ENCODE peak calls at places on chromosome 1, in four cellular contexts. L is HFF-Myc; K is transverse colon; D is naive thymus-derived CD4-positive, alpha-beta T cell. J is an unnamed sample.

GRCh38 chr1:172466795-172467407 is 23.0 kb upstream of the PIGC start:
- DNase-seq in K (no peak), L (no peak), D (no peak), J (no peak)

GRCh38 chr1:76695535-76695934 is 171.7 kb upstream of the ST6GALNAC5 start:
- DNase-seq in K (no peak), D (no peak), L (no peak), J (no peak)

GRCh38 chr1:145757420-145757819 is 38.1 kb downstream of the CD160 start:
- DNase-seq in K (no peak), D (no peak), L (no peak), J (no peak)

GRCh38 chr1:50275564-50275963 is 147.7 kb downstream of the DMRTA2 start:
- DNase-seq in K (no peak), D (no peak), L (no peak), J (no peak)

GRCh38 chr1:214404154-214404553 is 123.2 kb downstream of the SMYD2 start:
- DNase-seq in K (no peak), D (no peak), L (no peak), J (no peak)

GRCh38 chr1:208242829-208243521 is 1.2 kb downstream of the PLXNA2 start:
- DNase-seq in D (no peak), L (no peak), K (peak; percentile 45), J (no peak)

GRCh38 chr1:203754455-203754864 is 10.5 kb upstream of the LAX1 start:
- DNase-seq in L (no peak), D (no peak), K (peak; percentile 43), J (no peak)

GRCh38 chr1:150072959-150073358 is 5.4 kb downstream of the VPS45 start:
- DNase-seq in D (no peak), K (no peak), L (no peak), J (peak; percentile 31)

GRCh38 chr1:154657547-154657946 is 49.6 kb upstream of the ADAR start:
- DNase-seq in L (no peak), D (no peak), K (no peak), J (no peak)

GRCh38 chr1:26094677-26095383 is 16.8 kb upstream of the PDIK1L start:
- DNase-seq in D (no peak), K (no peak), L (no peak), J (no peak)

GRCh38 chr1:54499097-54500029 is 48.7 kb upstream of the ACOT11 start:
- DNase-seq in K (peak; percentile 43), L (no peak), D (peak; percentile 49), J (peak; percentile 73)

GRCh38 chr1:75985827-75986226 is 53.6 kb upstream of the ASB17 start:
- DNase-seq in L (no peak), K (no peak), D (no peak), J (no peak)

GRCh38 chr1:181397841-181398240 is 85.5 kb upstream of the CACNA1E start:
- DNase-seq in D (peak; percentile 24), K (no peak), L (no peak), J (peak; percentile 71)

GRCh38 chr1:230823835-230824485 is 44.4 kb downstream of the C1orf198 start:
- DNase-seq in L (no peak), K (no peak), D (no peak), J (no peak)

GRCh38 chr1:21149430-21149861 is 27.3 kb downstream of the EIF4G3 start:
- DNase-seq in D (no peak), K (peak; percentile 40), L (peak; percentile 51), J (no peak)

DNA sequence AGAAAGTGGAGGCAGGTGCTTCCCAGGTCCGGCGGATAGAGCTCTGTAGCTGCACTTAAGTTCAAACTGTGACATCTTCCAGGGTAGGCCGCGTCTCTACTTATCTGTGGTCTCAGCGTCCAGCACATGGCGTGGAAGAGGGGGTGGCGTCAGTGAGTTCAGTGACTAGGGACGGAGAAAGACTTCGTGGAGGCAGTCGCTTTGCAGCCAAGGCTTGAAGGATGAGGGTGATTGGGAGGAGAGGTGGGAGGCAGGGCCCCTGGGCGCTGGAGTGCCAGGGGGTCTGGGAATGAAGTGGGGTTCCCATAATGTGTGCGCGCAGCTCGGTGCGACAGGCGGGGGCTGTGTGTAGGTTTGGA is 444 bp upstream of the AGO1 start:
- DNase-seq in L (no peak), K (no peak), D (no peak), J (no peak)
- H3K4me3 ChIP-seq in L (no peak overlapping the region), K (no peak overlapping the region), D (peak overlapping the region; percentile 100), J (peak overlapping the region; percentile 3)

DNA sequence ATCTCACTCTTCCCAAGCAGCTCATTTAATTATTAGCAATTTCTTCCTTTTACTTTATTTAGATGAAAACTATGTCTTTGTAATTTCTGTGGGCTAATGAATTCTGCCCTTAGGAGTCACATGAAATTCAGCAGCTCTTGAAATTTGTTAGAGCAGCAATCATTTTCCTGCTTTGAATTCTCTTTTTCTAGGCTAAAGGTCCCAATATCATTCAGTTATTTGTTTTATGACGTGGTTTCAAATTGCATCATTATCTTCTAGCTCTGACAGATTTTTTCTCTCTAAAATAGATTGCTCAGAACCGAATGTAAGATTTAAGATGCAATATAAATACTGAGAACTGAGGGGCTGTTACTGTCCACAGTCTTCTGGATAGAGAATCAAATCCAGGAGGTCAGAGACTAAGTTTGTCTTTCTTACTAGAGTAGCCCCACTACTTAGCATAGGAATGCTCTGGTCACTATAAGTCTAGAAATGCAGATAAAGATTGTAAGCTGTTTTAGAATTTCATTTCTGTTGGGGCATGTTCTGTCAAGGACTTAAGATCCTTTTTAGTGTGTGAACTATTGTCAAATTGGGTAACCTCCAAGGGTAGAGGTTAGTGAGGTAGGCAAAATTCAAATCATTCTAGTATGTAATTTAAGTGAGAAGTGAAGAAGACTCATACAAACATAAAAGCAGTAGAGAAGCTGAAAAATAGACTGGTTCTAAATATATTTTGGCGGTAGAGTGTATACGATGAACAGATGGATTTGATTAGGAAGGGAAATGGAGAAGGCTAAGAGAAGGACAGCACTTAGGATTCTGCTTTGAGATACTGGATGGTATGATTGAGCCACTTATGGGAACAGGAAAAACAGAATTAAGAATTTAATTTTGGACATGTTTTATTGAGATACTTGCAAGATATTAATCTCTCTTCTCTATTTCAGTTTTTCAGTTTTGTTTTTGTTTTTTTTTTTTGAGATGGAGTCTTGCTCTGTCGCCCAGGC is 59.8 kb downstream of the EPB41 start:
- DNase-seq in L (peak; percentile 27), K (no peak), D (no peak), J (no peak)
- H3K4me3 ChIP-seq in L (no peak overlapping the region), K (no peak overlapping the region), D (no peak overlapping the region), J (no peak overlapping the region)

GRCh38 chr1:2205191-2205952 is 10.8 kb upstream of the FAAP20 start:
- DNase-seq in D (peak; percentile 94), L (no peak), K (peak; percentile 98), J (peak; percentile 78)

GRCh38 chr1:2204384-2205190 is 10.0 kb upstream of the FAAP20 start:
- DNase-seq in L (no peak), K (peak; percentile 57), D (no peak), J (peak; percentile 11)

GRCh38 chr1:2202843-2203601 is 8.4 kb upstream of the FAAP20 start:
- DNase-seq in L (no peak), K (no peak), D (no peak), J (no peak)

GRCh38 chr1:2202008-2202575 is 7.5 kb upstream of the FAAP20 start:
- DNase-seq in L (no peak), D (no peak), K (no peak), J (no peak)

DNA sequence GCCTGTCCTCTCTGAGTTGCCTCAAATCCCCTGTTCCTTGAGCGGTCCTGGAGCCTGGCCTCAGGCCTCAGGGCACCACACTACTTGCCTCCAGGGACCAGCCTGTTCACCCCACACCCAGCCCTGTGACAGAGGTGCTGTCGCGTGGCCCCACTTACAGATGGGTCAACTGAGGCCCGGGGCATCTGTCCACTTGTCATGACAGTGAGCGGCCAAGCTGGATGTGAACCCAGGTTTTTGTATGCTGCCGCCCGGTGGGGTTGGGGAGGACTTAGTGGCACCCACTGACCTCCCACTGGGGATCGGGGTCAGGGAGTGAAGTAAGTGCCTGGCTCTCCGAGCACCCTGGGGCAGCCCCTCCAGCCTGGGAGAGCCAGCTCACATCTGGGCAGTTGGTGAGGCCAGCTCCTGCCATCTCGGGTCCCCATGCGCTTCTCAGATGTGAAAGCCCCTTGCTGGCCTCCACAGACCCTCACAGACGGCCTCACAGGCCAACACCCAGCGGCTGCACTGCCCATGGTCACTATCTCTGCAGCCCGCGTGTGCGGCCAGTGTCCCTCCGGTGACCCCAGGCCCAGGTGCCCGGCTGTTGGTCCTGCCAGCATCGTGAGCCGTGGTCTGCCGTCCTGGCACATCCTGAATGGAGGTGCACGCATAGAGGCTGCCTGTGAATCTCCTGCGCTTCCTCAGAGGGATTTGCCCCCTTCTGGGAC is 9.3 kb upstream of the FAAP20 start:
- DNase-seq in K (peak; percentile 14), L (no peak), D (no peak), J (no peak)
- H3K4me3 ChIP-seq in K (no peak overlapping the region), L (peak overlapping the region; percentile 36), D (no peak overlapping the region), J (no peak overlapping the region)

GRCh38 chr1:164223378-164223777 is 335.6 kb upstream of the PBX1 start:
- DNase-seq in L (no peak), D (no peak), K (no peak), J (no peak)
- H3K4me3 ChIP-seq in L (no peak overlapping the region), D (no peak overlapping the region), K (no peak overlapping the region), J (no peak overlapping the region)

GRCh38 chr1:87144981-87145380 is 183.7 kb upstream of the LMO4 start:
- DNase-seq in L (no peak), D (no peak), K (no peak), J (no peak)

GRCh38 chr1:87140831-87141540 is 187.7 kb upstream of the LMO4 start:
- DNase-seq in L (no peak), K (no peak), D (no peak), J (no peak)

GRCh38 chr1:87144546-87144945 is 184.1 kb upstream of the LMO4 start:
- DNase-seq in L (no peak), K (no peak), D (no peak), J (no peak)

GRCh38 chr1:87143413-87144135 is 185.1 kb upstream of the LMO4 start:
- DNase-seq in K (no peak), D (no peak), L (no peak), J (no peak)

GRCh38 chr1:87141556-87141955 is 187.1 kb upstream of the LMO4 start:
- DNase-seq in L (no peak), D (no peak), K (no peak), J (no peak)
- H3K4me3 ChIP-seq in L (no peak overlapping the region), D (no peak overlapping the region), K (no peak overlapping the region), J (no peak overlapping the region)

DNA sequence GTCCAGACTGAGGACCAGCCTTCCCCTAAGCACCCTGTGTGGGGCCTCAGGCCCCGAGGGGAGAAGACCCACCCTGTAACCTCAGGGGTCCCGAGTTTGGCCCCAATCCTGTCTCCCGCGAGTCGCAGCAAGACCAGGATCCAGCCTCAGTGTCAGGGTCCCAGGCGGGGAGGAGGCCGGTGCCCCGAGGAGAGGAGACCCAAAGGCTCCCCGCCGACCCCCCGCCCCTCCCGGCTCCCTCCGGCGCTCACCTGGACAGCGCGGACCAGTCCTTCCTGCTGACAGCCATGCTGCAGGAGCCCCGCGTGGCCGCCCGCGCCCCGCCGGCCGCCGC is at the start of gene LAD1:
- DNase-seq in D (no peak), L (no peak), K (no peak), J (no peak)
- H3K4me3 ChIP-seq in D (no peak within 1 kb of the TSS), L (no peak within 1 kb of the TSS), K (peak within 1 kb of the TSS; percentile 13), J (no peak within 1 kb of the TSS)

GRCh38 chr1:237405912-237406311 is 363.9 kb downstream of the RYR2 start:
- DNase-seq in D (no peak), K (no peak), L (no peak), J (no peak)
- H3K4me3 ChIP-seq in D (no peak overlapping the region), K (no peak overlapping the region), L (no peak overlapping the region), J (no peak overlapping the region)

GRCh38 chr1:116663821-116664220 is 3.7 kb downstream of the IGSF3 start:
- DNase-seq in K (no peak), D (no peak), L (no peak), J (peak; percentile 71)
- H3K4me3 ChIP-seq in K (no peak overlapping the region), D (no peak overlapping the region), L (no peak overlapping the region), J (no peak overlapping the region)

GRCh38 chr1:237769916-237770315 is 120.8 kb downstream of the ZP4 start:
- DNase-seq in L (no peak), D (no peak), K (no peak), J (no peak)
- H3K4me3 ChIP-seq in L (no peak overlapping the region), D (no peak overlapping the region), K (no peak overlapping the region), J (no peak overlapping the region)